ENCODE peak calls at places on chromosomes 7 and 10, in five cellular contexts. K is brain microvascular endothelial cell, M is thoracic aorta, U is mammary epithelial cell, J is neural progenitor cell. N is an unnamed sample. For H3K36me3, the result is how much of the 10 kb centered on the place peaks cover.

GRCh38 chr7:1562126-1562525 is 6.1 kb upstream of the TMEM184A start:
- DNase-seq in K (no peak), J (no peak), M (no peak), U (no peak), N (peak)

GRCh38 chr10:113047605-113047962 is 97.5 kb downstream of the TCF7L2 start:
- DNase-seq in J (no peak), K (no peak), U (peak), M (no peak), N (no peak)

GRCh38 chr10:75286901-75287300 is 51.1 kb upstream of the COMTD1 start:
- DNase-seq in U (no peak), K (no peak), J (no peak), M (no peak), N (no peak)

GRCh38 chr7:28811003-28811402 is 147.1 kb downstream of the TRIL start:
- DNase-seq in J (no peak), K (no peak), M (no peak), U (no peak), N (no peak)

GRCh38 chr7:37081436-37081835 is 357.1 kb upstream of the AOAH start:
- DNase-seq in U (peak), K (no peak), J (no peak), M (no peak), N (peak)

GRCh38 chr10:128062837-128063563 is 63.2 kb downstream of the MKI67 start:
- DNase-seq in U (no peak), J (no peak), M (no peak), K (no peak), N (no peak)

GRCh38 chr7:112985377-112985987 is 101.1 kb downstream of the GPR85 start:
- DNase-seq in U (peak), M (no peak), J (peak), K (peak), N (no peak)

GRCh38 chr10:79929409-79929904 is 19.4 kb downstream of the SFTPD start:
- DNase-seq in J (peak), U (peak), M (no peak), K (peak), N (peak)

GRCh38 chr7:111094387-111094786 is 3.5 kb downstream of the LRRN3 start:
- DNase-seq in J (no peak), K (no peak), M (no peak), U (no peak), N (no peak)
- H3K4me3 ChIP-seq in J (no peak), K (no peak), M (no peak), U (no peak), N (peak)

DNA sequence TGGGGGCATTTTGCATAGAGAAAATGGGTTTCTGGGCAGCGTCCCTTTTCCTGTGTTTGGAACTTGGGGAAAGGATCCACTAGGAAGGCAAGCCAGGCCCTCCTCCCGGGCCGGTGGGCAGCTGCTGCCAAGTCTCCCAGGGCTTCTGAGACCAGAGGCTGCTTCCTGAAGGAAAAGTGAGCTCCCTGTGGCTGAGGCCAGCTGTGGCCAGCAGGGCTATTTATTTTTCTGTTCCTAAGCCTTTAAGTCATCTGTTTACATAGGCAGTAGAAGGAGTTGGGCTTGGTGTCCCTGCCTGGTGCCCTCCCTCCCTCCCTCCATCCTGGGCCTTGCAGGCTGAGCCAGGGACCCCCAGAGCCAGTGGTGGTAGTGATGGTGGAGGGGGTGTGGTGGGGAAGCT is 70.5 kb upstream of the COL13A1 start:
- DNase-seq in M (no peak), J (no peak), U (no peak), K (peak), N (no peak)
- TF ChIP-seq CTCF in M (peak), J (no peak), U (no peak), K (peak), N (no peak)

GRCh38 chr10:99873846-99874245 is 91.4 kb downstream of the ABCC2 start:
- DNase-seq in K (no peak), J (no peak), U (no peak), M (no peak), N (no peak)
- H3K36me3 ChIP-seq in K (under half), J (under half), U (under half), M (under half), N (under half)

GRCh38 chr7:87347207-87347606 is 1.7 kb downstream of the CROT start:
- DNase-seq in K (no peak), U (no peak), M (no peak), J (no peak), N (peak)

GRCh38 chr7:87342231-87342630 is 3.2 kb upstream of the CROT start:
- DNase-seq in U (no peak), K (no peak), M (no peak), J (no peak), N (no peak)

GRCh38 chr7:87345166-87345927 is at the start of gene CROT:
- DNase-seq in U (peak), M (peak), J (peak), K (peak), N (peak)

GRCh38 chr7:87345962-87346371 is 503 bp downstream of the CROT start:
- DNase-seq in K (no peak), J (peak), U (peak), M (no peak), N (no peak)

DNA sequence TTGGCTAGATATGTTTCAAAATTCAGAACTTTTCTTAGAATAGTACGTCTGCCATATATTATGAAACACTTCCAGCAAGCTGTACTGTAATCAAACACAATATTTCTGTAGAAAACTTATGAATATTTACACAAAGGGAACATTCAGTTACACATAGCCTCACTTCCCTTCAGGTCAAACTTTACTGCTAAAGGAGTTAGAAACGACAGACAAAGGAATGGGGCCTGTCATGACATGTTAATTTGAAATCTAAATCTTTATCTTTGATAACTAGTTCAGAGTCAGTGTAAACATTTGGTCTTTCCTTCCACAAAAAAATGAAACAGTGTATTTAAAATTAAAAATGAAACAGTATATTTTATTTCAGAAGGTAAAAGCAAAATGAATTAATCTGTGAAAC is 1.0 kb upstream of the CROT start:
- DNase-seq in U (peak), M (no peak), K (no peak), J (no peak), N (no peak)
- H3K4me3 ChIP-seq in U (peak), M (peak), K (peak), J (peak), N (peak)

DNA sequence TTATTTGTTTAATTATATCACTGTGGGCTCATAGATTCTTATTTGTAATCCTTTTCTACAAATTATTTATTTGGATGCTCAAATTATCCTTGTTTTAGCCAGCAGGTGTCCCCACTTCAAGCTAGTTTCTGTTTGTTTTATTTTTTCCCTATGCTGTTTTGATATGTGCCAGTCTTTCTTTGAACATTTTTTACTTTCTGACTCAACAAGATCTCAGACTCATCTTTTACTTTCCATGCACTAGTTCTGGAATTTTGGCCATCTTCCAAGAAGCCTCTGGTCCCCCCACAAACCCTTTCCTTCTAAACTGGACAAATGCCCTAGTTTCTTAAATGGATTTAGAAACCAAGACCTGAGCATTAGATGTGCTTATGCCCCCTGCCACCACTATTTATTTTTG is 11.5 kb upstream of the MRPS16 start:
- DNase-seq in U (peak), M (no peak), J (no peak), K (peak), N (no peak)
- TF ChIP-seq CTCF in U (peak), M (no peak), J (peak), K (peak), N (peak)

GRCh38 chr10:69780070-69780469 is 21.6 kb upstream of the COL13A1 start:
- DNase-seq in K (no peak), U (no peak), M (no peak), J (no peak), N (no peak)

GRCh38 chr10:69769395-69769989 is 32.2 kb upstream of the COL13A1 start:
- DNase-seq in K (peak), J (peak), M (peak), U (peak), N (peak)

GRCh38 chr10:69772933-69773704 is 28.6 kb upstream of the COL13A1 start:
- DNase-seq in K (no peak), J (no peak), M (no peak), U (no peak), N (no peak)

DNA sequence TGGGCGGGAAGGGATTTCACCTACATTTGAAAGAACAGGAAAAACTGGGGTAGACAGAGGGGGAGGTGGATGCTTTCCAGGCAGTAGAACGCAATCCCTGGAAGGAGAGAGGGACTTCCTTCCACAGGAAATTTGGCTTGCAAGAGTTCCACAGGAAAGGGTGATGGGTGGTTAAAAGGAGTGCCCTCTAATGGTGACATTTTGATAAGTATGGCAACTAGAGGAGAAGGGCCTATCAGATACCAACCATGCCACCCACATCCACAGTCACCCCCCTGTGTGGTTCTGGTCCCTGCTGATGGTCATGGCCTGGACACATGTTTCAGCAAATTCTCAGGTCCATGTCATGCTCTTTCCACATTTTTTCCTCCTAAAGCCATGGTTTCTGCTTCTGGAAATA is 27.1 kb upstream of the COL13A1 start:
- DNase-seq in M (no peak), U (no peak), J (no peak), K (no peak), N (no peak)
- H3K36me3 ChIP-seq in M (under half), U (under half), J (under half), K (under half), N (under half)

DNA sequence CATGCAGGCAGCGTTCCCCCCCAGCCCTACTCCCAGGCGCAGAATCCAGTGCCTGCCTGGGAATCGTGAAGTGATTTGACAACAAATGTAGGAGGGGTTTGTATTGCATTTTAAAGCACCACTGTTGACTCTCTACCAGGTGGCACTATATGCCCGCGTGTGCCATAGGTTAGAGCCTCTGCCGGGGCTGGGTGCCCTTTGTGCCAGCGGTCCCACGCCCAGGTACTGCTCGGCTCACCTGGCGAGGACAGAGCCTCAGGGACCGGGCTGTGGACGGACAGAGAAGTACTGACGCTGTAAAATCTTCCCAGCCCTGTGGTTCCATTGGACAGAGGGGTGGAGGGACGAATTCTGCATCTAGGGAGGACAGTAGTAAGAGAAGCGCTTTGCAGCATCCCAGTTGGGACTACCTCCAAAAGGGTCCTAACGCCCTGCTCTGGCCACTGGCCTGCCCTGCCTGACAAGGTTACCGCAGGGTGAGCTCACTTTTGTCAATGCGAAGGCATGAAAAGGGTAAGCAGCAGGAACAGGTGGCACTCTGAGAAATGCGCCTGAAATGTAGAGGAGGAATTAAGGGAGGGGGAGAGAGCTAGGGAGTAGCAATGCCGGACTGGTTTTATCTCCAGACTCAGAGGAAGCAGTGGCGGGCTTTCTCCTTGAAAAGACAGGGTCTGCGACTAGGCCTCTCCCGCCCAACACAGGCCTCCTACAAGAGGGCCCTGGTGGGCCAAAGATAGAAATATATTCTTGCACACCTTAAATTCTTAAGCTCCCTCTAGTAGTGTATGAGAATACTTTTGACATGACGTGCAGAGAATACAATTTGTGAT is 858 bp upstream of the CACNA2D1 start:
- DNase-seq in M (no peak), J (peak), U (peak), K (no peak), N (no peak)
- H3K4me3 ChIP-seq in M (peak), J (peak), U (peak), K (peak), N (peak)

DNA sequence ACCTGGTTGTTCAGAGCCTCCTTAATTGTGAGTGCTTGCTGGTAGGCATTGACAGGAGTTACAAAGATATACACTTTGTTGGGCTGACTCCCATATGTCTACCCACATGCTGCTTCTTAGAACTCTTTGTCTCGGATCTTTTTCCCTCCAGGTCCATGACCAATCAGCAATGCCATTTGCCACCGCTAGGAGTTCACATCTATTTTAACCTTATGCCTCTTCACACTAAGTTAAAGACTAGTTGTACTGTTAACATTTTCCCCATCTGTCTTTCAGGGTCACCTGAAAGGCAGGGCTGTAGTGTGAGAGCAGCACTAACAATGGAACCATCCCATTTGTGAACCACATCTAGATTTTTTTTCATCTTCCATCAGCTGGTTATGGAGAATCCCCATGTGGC is 226.7 kb upstream of the NPY start:
- DNase-seq in M (no peak), U (no peak), K (no peak), J (no peak), N (no peak)
- TF ChIP-seq CTCF in M (no peak), U (no peak), K (peak), J (no peak), N (peak)

GRCh38 chr7:17870406-17870805 is 69.9 kb downstream of the SNX13 start:
- DNase-seq in M (no peak), U (no peak), K (no peak), J (no peak), N (no peak)

GRCh38 chr7:17871815-17872533 is 68.3 kb downstream of the SNX13 start:
- DNase-seq in J (no peak), M (no peak), K (no peak), U (no peak), N (no peak)
- H3K36me3 ChIP-seq in J (under half), M (under half), K (under half), U (under half), N (under half)

GRCh38 chr10:96270564-96270963 is 805 bp downstream of the BLNK start:
- DNase-seq in J (no peak), U (no peak), K (no peak), M (no peak), N (no peak)
- H3K4me3 ChIP-seq in J (no peak), U (peak), K (no peak), M (peak), N (no peak)

N was measured in BE2C.